ENCODE peak calls at places on chromosomes 2 and 18, in four cellular contexts. R, D, O and T are unnamed samples.

GRCh38 chr18:44586782-44587524 is 93.7 kb upstream of the SETBP1 start:
- DNase-seq in R (no peak), D (no peak), O (no peak), T (no peak)

GRCh38 chr2:18178736-18179349 is 300.4 kb downstream of the KCNS3 start:
- DNase-seq in R (peak; percentile 38), D (peak; percentile 13), O (peak; percentile 28), T (peak; percentile 52)

GRCh38 chr2:140695163-140695562 is 1435.7 kb downstream of the LRP1B start:
- DNase-seq in R (no peak), D (no peak), O (peak; percentile 2), T (peak; percentile 45)

GRCh38 chr2:88831792-88832248 is 140.3 kb downstream of the RPIA start:
- DNase-seq in R (peak; percentile 62), D (no peak), O (peak; percentile 47), T (peak; percentile 9)

GRCh38 chr2:176291768-176292393 is 22.6 kb downstream of the MTX2 start:
- DNase-seq in R (peak; percentile 21), D (peak; percentile 48), O (peak; percentile 25), T (no peak)

GRCh38 chr2:21250693-21251092 is 126.9 kb downstream of the TDRD15 start:
- DNase-seq in R (no peak), D (no peak), O (no peak), T (no peak)

GRCh38 chr2:218781691-218782528 is at the start of gene CYP27A1:
- DNase-seq in R (no peak), D (no peak), O (peak; percentile 83), T (no peak)

GRCh38 chr2:44572196-44572900 is 210.6 kb downstream of the CAMKMT start:
- DNase-seq in R (no peak), D (no peak), O (no peak), T (no peak)

GRCh38 chr2:214529021-214529420 is 118.2 kb downstream of the VWC2L start:
- DNase-seq in R (no peak), D (no peak), O (no peak), T (no peak)
- TF ChIP-seq JUNB in R (no peak), D (no peak), O (no peak), T (no peak)

GRCh38 chr2:94879314-94879981 is 8.2 kb downstream of the TEKT4 start:
- DNase-seq in R (no peak), D (no peak), O (no peak), T (no peak)

GRCh38 chr2:94877129-94877528 is 5.9 kb downstream of the TEKT4 start:
- DNase-seq in R (no peak), D (no peak), O (no peak), T (no peak)

GRCh38 chr2:94881070-94881469 is 9.8 kb downstream of the TEKT4 start:
- DNase-seq in R (no peak), D (no peak), O (no peak), T (no peak)

GRCh38 chr2:94879982-94880377 is 8.8 kb downstream of the TEKT4 start:
- DNase-seq in R (no peak), D (no peak), O (no peak), T (no peak)

GRCh38 chr2:94880507-94880906 is 9.3 kb downstream of the TEKT4 start:
- DNase-seq in R (no peak), D (no peak), O (no peak), T (no peak)
- TF ChIP-seq HDAC2 in R (no peak), D (no peak), O (no peak), T (no peak)

DNA sequence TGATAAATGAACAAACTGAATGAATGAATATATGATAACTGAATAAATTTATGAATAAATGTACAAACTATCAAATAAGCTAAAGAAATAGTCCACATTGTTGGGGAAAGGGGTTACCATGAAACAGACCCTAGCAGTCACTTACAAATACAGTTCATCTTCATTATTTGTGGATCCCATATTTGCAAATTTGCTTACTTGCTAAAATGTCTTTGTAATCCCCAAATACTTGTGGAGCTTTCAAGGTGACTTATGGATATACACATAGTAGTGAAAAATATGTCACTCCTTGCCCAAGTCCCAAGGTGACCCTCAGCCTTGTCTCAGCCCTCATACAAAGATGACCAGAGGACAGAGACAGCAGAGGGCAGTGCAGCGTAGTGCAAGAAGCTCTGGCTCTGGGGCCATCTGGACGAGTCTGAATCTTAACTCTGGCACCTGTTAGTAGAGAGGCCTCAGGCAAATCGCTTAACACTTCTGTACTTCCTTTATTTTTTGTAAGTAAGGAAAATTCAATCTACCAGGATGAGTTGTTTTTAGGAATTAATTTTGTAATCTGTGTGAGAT is 3.1 kb downstream of the PAIP2B start:
- DNase-seq in R (peak; percentile 29), D (no peak), O (peak; percentile 52), T (peak; percentile 82)
- TF ChIP-seq JUNB in R (no peak), D (no peak), O (no peak), T (no peak)

GRCh38 chr2:37472959-37473358 is 128.5 kb downstream of the QPCT start:
- DNase-seq in R (no peak), D (no peak), O (no peak), T (peak; percentile 37)

GRCh38 chr2:37471994-37472393 is 127.6 kb downstream of the QPCT start:
- DNase-seq in R (no peak), D (no peak), O (no peak), T (peak; percentile 15)

GRCh38 chr2:37481244-37481643 is 136.8 kb downstream of the QPCT start:
- DNase-seq in R (no peak), D (no peak), O (no peak), T (no peak)

GRCh38 chr2:37477921-37478320 is 133.5 kb downstream of the QPCT start:
- DNase-seq in R (no peak), D (no peak), O (no peak), T (no peak)

DNA sequence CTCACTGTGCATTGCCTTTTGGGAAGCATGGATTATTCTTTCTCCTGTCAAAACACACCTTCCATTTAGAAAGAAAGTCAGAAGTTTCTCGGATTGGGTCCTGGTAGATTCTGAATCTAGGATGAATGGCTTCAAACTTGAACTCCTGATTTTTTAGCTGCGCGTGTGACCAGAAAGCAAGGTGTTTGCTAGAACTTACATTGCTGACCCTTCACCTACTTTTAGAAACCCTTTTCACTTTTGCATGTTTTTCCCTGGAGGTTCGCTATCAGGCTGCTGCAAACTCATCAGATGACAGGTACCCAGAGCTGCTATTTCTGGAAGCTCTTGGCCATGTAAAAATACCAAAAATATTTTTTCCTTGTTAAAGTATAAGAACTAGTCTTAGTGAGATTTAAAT is 132.0 kb downstream of the QPCT start:
- DNase-seq in R (no peak), D (no peak), O (no peak), T (no peak)
- TF ChIP-seq HDAC2 in R (no peak), D (no peak), O (no peak), T (no peak)

GRCh38 chr2:168490916-168491605 is 35.0 kb downstream of the CERS6 start:
- DNase-seq in R (peak; percentile 25), D (no peak), O (no peak), T (no peak)

GRCh38 chr2:168499500-168499899 is 43.4 kb downstream of the CERS6 start:
- DNase-seq in R (no peak), D (no peak), O (no peak), T (no peak)

GRCh38 chr2:168490015-168490874 is 34.2 kb downstream of the CERS6 start:
- DNase-seq in R (peak; percentile 67), D (peak; percentile 92), O (peak; percentile 70), T (peak; percentile 38)

GRCh38 chr2:168495524-168495923 is 39.5 kb downstream of the CERS6 start:
- DNase-seq in R (no peak), D (peak; percentile 86), O (no peak), T (no peak)

DNA sequence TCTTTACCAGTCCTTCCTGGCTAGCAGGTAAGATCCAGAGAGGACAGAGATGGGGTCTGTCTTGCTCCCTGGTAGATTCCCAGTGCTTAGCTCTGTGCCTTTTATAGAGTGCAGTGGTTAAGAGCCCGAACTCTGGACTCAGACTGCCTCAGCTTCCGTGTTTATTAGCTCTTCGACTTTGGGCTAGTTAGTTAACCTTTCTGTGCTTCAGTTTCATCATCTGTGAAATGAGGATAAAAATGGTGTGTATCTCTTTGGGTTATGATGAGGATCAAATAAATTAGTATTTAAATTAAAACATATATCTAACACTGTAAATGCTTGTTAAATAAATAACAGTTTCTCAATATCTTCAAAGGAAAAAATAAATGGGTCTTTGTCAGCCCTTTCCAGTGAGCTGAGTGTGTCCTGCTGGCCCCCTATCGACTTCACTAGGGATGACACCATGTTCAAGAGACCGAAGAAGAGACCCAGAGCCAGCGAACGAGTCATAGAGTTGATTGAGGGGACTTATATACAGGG is 38.2 kb downstream of the CERS6 start:
- DNase-seq in R (peak; percentile 41), D (no peak), O (peak; percentile 81), T (peak; percentile 61)
- TF ChIP-seq JUNB in R (no peak), D (no peak), O (no peak), T (no peak)

GRCh38 chr18:73749304-73749703 is 398.3 kb downstream of the FBXO15 start:
- DNase-seq in R (no peak), D (no peak), O (no peak), T (no peak)

GRCh38 chr18:73756256-73757091 is 391.2 kb downstream of the FBXO15 start:
- DNase-seq in R (no peak), D (no peak), O (no peak), T (peak; percentile 61)

GRCh38 chr18:73750052-73750451 is 397.6 kb downstream of the FBXO15 start:
- DNase-seq in R (no peak), D (no peak), O (no peak), T (no peak)

GRCh38 chr18:73752965-73753364 is 394.7 kb downstream of the FBXO15 start:
- DNase-seq in R (no peak), D (no peak), O (no peak), T (peak; percentile 37)

GRCh38 chr18:73752546-73752945 is 395.1 kb downstream of the FBXO15 start:
- DNase-seq in R (no peak), D (no peak), O (no peak), T (no peak)
- TF ChIP-seq HDAC2 in R (no peak), D (no peak), O (no peak), T (no peak)

GRCh38 chr2:121858406-121858805 is 103.0 kb downstream of the TSN start:
- DNase-seq in R (no peak), D (no peak), O (no peak), T (no peak)
- TF ChIP-seq JUNB in R (no peak), D (no peak), O (no peak), T (no peak)